ENCODE peak calls at places on chromosomes 2 and 18, in seven cellular contexts. Z, T, L, O, D, V and I are unnamed samples.

GRCh38 chr18:30622635-30623034 is 419.9 kb downstream of the DSC3 start:
- DNase-seq in Z (no peak), T (no peak), L (no peak), O (no peak), D (no peak), V (no peak), I (no peak)

GRCh38 chr2:150136407-150136806 is 351.1 kb downstream of the RND3 start:
- DNase-seq in Z (no peak), T (no peak), L (no peak), O (no peak), D (no peak), V (no peak), I (no peak)

GRCh38 chr2:120625865-120626560 is 109.7 kb upstream of the GLI2 start:
- DNase-seq in Z (no peak), T (no peak), L (no peak), O (no peak), D (no peak), V (peak; percentile 88), I (peak; percentile 64)

GRCh38 chr2:185475868-185476267 is 262.7 kb upstream of the FSIP2 start:
- DNase-seq in Z (no peak), T (no peak), L (no peak), O (no peak), D (no peak), V (no peak), I (no peak)

GRCh38 chr2:88136817-88137216 is 9.0 kb upstream of the FABP1 start:
- DNase-seq in Z (no peak), T (no peak), L (no peak), O (no peak), D (no peak), V (no peak), I (no peak)

GRCh38 chr18:6414723-6415362 is at the start of gene L3MBTL4:
- DNase-seq in Z (no peak), T (peak; percentile 30), L (peak; percentile 3), O (no peak), D (peak; percentile 52), V (no peak), I (no peak)

GRCh38 chr2:64982311-64982857 is 6.8 kb upstream of the SLC1A4 start:
- DNase-seq in Z (no peak), T (no peak), L (no peak), O (no peak), D (no peak), V (no peak), I (no peak)

GRCh38 chr2:208609166-208609804 is 202.7 kb downstream of the PTH2R start:
- DNase-seq in Z (no peak), T (no peak), L (no peak), O (no peak), D (no peak), V (peak; percentile 58), I (no peak)

GRCh38 chr2:1864981-1865421 is 120.7 kb upstream of the PXDN start:
- DNase-seq in Z (no peak), T (no peak), L (no peak), O (no peak), D (no peak), V (no peak), I (no peak)

GRCh38 chr2:126761981-126762878 is 106.3 kb downstream of the GYPC start:
- DNase-seq in Z (no peak), T (no peak), L (no peak), O (peak; percentile 74), D (no peak), V (no peak), I (no peak)

GRCh38 chr2:217489145-217489960 is 513.4 kb downstream of the TNS1 start:
- DNase-seq in Z (no peak), T (no peak), L (peak; percentile 33), O (no peak), D (no peak), V (no peak), I (peak; percentile 67)